ENCODE peak calls at places on chromosome 13, in eight cellular contexts. F is A549, M is heart left ventricle, U is K562, N is spleen, G is ovary, K is IMR-90, Z is body of pancreas. A is an unnamed sample.

GRCh38 chr13:105518086-105518485 is 1017.4 kb downstream of the EFNB2 start:
- DNase-seq in Z (no peak), N (no peak), F (no peak), K (peak), M (no peak), U (no peak), G (no peak), A (no peak)

GRCh38 chr13:35736876-35737275 is 260.4 kb upstream of the MAB21L1 start:
- DNase-seq in U (no peak), G (no peak), F (no peak), K (no peak), N (no peak), Z (no peak), M (no peak), A (no peak)

GRCh38 chr13:95207769-95208366 is 93.4 kb downstream of the ABCC4 start:
- DNase-seq in G (no peak), Z (no peak), M (no peak), F (no peak), N (no peak), K (no peak), U (peak), A (no peak)

GRCh38 chr13:73835138-73835721 is 299.0 kb downstream of the KLF12 start:
- DNase-seq in Z (no peak), K (peak), M (no peak), G (no peak), U (peak), N (no peak), F (peak), A (no peak)

GRCh38 chr13:33483471-33483870 is 197.9 kb upstream of the STARD13 start:
- DNase-seq in F (no peak), Z (no peak), K (peak), M (no peak), N (no peak), G (no peak), U (no peak), A (no peak)

GRCh38 chr13:76043882-76044281 is 407.8 kb downstream of the LMO7 start:
- DNase-seq in F (no peak), G (no peak), M (no peak), N (no peak), U (no peak), K (no peak), Z (no peak), A (no peak)

GRCh38 chr13:20422362-20422761 is 103.3 kb downstream of the CRYL1 start:
- DNase-seq in Z (no peak), U (no peak), N (no peak), G (no peak), K (no peak), M (no peak), F (no peak), A (no peak)

GRCh38 chr13:34654682-34655081 is 287.4 kb upstream of the NBEA start:
- DNase-seq in K (no peak), Z (no peak), U (no peak), F (no peak), G (no peak), M (no peak), N (no peak), A (no peak)

GRCh38 chr13:43785681-43786471 is 896 bp downstream of the ENOX1 start:
- DNase-seq in F (peak), U (no peak), K (peak), M (peak), N (peak), G (peak), Z (peak), A (peak)

GRCh38 chr13:28750187-28751045 is 31.6 kb upstream of the SLC46A3 start:
- DNase-seq in M (no peak), F (peak), G (no peak), N (no peak), Z (no peak), U (no peak), K (no peak), A (no peak)

GRCh38 chr13:24802074-24802473 is 38.1 kb downstream of the RNF17 start:
- DNase-seq in Z (no peak), N (no peak), G (no peak), U (no peak), F (peak), M (no peak), K (no peak), A (no peak)

GRCh38 chr13:79917628-79918027 is 423.3 kb downstream of the SPRY2 start:
- DNase-seq in N (no peak), Z (no peak), G (no peak), F (no peak), U (no peak), M (no peak), K (no peak), A (no peak)

GRCh38 chr13:98273824-98274786 is 97.0 kb upstream of the RNF113B start:
- DNase-seq in Z (no peak), K (peak), F (no peak), N (no peak), U (no peak), G (no peak), M (no peak), A (no peak)

GRCh38 chr13:84649853-84650252 is 767.6 kb upstream of the SLITRK1 start:
- DNase-seq in Z (no peak), K (peak), M (no peak), F (no peak), G (no peak), N (no peak), U (no peak), A (no peak)

GRCh38 chr13:102680842-102681725 is 13.8 kb downstream of the METTL21C start:
- DNase-seq in F (no peak), N (no peak), K (peak), U (no peak), M (no peak), G (no peak), Z (no peak), A (no peak)

GRCh38 chr13:92807343-92807742 is 419.3 kb upstream of the GPC6 start:
- DNase-seq in N (no peak), F (no peak), Z (no peak), K (peak), U (no peak), G (no peak), M (no peak), A (no peak)

GRCh38 chr13:30576528-30576927 is 41.2 kb upstream of the USPL1 start:
- DNase-seq in G (no peak), N (no peak), M (peak), F (no peak), Z (peak), U (peak), K (peak), A (peak)

GRCh38 chr13:37138169-37138568 is 32.7 kb upstream of the CSNK1A1L start:
- DNase-seq in Z (no peak), M (no peak), G (no peak), U (peak), N (no peak), K (no peak), F (peak), A (no peak)

GRCh38 chr13:109256866-109257760 is 529.3 kb downstream of the IRS2 start:
- DNase-seq in N (no peak), M (no peak), K (peak), F (peak), G (no peak), U (no peak), Z (peak), A (peak)

GRCh38 chr13:25678398-25678797 is 306.6 kb downstream of the ATP8A2 start:
- DNase-seq in G (no peak), Z (peak), K (no peak), U (no peak), N (no peak), M (no peak), F (no peak), A (no peak)

GRCh38 chr13:110680852-110681251 is 25.1 kb downstream of the CARS2 start:
- DNase-seq in G (no peak), Z (no peak), U (peak), N (peak), K (no peak), M (no peak), F (peak), A (peak)

GRCh38 chr13:51523082-51523518 is 61.2 kb upstream of the WDFY2 start:
- DNase-seq in Z (peak), G (no peak), M (no peak), K (peak), F (peak), U (no peak), N (no peak), A (peak)

GRCh38 chr13:51793570-51794273 is 10.2 kb downstream of the DHRS12 start:
- DNase-seq in G (no peak), N (no peak), Z (peak), K (peak), F (peak), U (peak), M (no peak), A (peak)

GRCh38 chr13:25171517-25172302 is at the start of gene AMER2:
- DNase-seq in M (no peak), Z (peak), F (no peak), K (no peak), U (no peak), G (no peak), N (no peak), A (peak)

GRCh38 chr13:26186141-26186870 is 35.8 kb downstream of the RNF6 start:
- DNase-seq in K (peak), M (peak), U (peak), F (peak), N (peak), G (peak), Z (peak), A (peak)

GRCh38 chr13:46382224-46382623 is 4.8 kb downstream of the RUBCNL start:
- DNase-seq in F (no peak), M (no peak), G (no peak), Z (no peak), K (no peak), N (no peak), U (no peak), A (no peak)

GRCh38 chr13:59088716-59089115 is 1075.0 kb downstream of the DIAPH3 start:
- DNase-seq in U (no peak), M (no peak), F (no peak), G (no peak), K (peak), Z (no peak), N (no peak), A (no peak)

GRCh38 chr13:111202745-111203144 is 87.6 kb downstream of the ARHGEF7 start:
- DNase-seq in N (no peak), Z (no peak), K (peak), M (peak), F (peak), U (peak), G (no peak), A (peak)

GRCh38 chr13:46908511-46908910 is 11.7 kb upstream of the HTR2A start:
- DNase-seq in N (no peak), K (peak), F (no peak), U (no peak), Z (no peak), M (no peak), G (no peak), A (no peak)

DNA sequence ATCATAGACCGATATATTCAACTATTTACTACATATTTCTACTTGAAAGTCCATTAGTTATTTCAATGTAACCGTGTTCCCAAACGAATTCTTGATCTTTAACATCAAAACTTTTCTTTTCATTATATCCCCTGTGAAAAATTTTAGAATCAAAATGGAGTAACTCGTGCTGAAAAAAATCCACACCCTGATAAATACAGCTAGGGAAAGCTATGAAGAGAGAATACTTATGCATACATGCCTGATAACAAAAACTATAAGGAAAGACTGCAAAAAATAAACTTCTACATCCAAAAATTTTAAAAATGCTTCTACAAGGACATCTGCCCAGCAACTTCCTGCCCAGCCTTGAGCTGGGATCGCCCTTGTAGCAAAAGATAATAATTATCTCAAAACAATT is 2458.3 kb upstream of the PCDH20 start:
- DNase-seq in F (no peak), Z (no peak), U (no peak), N (no peak), G (no peak), K (no peak), M (no peak), A (no peak)
- TF ChIP-seq CTCF in F (no peak), Z (no peak), U (no peak), N (no peak), G (no peak), K (no peak), M (no peak), A (no peak)

GRCh38 chr13:50277127-50277526 is 261.9 kb downstream of the KCNRG start:
- DNase-seq in M (no peak), K (no peak), F (no peak), Z (no peak), U (peak), N (no peak), G (no peak), A (no peak)
- H3K4me3 ChIP-seq in M (no peak), K (no peak), F (no peak), Z (no peak), U (no peak), N (no peak), G (no peak), A (no peak)

DNA sequence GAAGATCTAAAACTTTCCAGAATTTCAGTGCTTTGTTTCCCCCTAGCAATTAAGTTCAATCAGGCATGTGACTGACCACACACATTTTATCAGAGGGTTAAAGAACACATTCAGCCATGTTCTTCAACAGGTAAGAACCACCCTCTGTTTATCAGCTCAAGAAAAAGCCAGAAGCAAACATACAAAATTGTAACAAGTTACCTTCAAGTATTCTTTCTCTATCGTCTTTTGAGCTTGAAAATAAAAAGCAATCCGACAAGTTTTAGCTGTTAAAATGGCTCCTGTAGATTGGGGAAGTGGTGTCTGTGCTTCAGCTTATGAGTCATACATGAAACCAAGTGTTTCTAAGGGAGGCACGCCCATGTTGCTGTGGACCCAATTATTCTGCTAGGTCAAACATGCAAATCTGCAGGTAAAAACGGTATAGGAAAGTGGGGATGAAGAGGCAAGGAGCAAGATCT is at the start of gene ELF1:
- DNase-seq in Z (peak), U (peak), N (peak), F (peak), M (no peak), K (peak), G (peak), A (no peak)
- TF ChIP-seq POLR2A in Z (peak), U (peak), N (no peak), F (no peak), M (no peak), K (no peak), G (no peak), A (no peak)

DNA sequence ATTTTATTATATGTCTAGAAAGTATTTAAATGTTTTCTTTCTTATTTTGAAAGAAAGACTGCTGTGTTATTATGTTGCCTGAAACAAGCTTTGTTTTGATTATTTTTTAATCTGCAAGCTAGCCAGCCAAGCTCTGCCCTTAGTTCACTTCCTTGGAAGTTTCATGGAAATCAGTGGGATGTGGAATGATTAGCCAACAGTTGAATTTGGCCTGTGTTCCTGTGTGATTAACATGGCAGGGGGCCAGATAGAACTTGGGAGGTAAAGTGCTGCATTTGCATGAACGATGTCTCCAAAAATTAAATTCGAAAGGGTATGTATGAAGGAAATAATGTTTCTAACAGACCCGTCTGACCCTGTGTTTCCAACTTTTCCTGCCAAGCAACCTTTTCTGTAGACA is 32.2 kb downstream of the UFM1 start:
- DNase-seq in K (no peak), G (peak), N (no peak), Z (peak), U (no peak), M (no peak), F (no peak), A (no peak)
- TF ChIP-seq CTCF in K (no peak), G (no peak), N (no peak), Z (no peak), U (no peak), M (no peak), F (no peak), A (no peak)

GRCh38 chr13:49100637-49101570 is 119.2 kb upstream of the MLNR start:
- DNase-seq in Z (no peak), U (no peak), N (no peak), G (no peak), M (no peak), F (no peak), K (no peak), A (no peak)
- H3K4me3 ChIP-seq in Z (no peak), U (no peak), N (no peak), G (no peak), M (no peak), F (no peak), K (no peak), A (no peak)

GRCh38 chr13:97141564-97142005 is 80.5 kb upstream of the MBNL2 start:
- DNase-seq in K (peak), G (peak), M (peak), N (no peak), U (peak), Z (peak), F (peak), A (peak)
- TF ChIP-seq POLR2A in K (no peak), G (no peak), M (no peak), N (no peak), U (no peak), Z (no peak), F (no peak), A (peak)

DNA sequence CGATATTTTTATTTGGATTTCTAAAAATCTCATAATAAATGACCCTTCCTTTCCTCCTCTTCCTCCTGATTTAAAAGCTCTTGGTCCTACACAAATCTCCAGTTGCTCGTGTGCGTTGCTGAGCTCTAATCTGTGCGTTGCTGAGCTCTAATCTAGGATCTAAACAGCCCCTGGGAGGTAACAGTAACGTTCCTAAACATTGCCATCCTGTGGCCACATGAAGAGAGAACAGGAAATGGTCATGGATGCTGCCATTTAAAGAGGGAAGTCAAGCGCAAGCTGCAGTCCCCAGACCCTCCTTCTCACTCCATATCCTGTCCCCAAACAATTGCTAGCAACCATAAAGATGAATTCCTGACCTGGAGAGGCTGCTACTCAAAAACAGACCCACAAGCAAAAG is 170.8 kb downstream of the NUFIP1 start:
- DNase-seq in Z (no peak), U (peak), G (no peak), F (peak), M (no peak), K (peak), N (no peak), A (no peak)
- TF ChIP-seq CTCF in Z (peak), U (peak), G (no peak), F (no peak), M (no peak), K (peak), N (no peak), A (no peak)

DNA sequence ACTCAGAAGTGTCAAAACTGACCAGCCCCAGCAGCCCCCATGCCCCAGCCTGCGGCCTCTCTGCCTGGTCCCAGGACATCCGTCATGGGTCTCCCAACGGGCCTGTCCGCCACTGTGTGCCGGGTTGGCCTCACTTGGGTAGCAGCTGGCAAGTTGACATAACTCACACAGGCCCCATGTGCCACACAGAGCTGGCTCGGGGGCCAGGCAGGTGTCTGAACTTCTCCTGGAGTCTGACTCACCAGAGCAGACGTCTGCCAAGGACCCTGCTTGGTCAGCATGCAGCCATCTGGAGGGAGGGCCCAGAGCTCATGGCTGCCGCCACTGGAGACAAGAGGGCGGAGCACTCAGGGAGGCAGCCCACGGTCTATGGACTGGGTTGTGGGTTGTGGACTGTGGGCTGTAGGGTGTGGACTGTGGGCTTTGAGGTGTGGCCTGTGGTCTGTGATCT is 32.0 kb upstream of the TMEM255B start:
- DNase-seq in Z (peak), N (peak), F (no peak), K (peak), U (no peak), M (no peak), G (no peak), A (peak)
- H3K4me3 ChIP-seq in Z (no peak), N (no peak), F (no peak), K (no peak), U (no peak), M (no peak), G (no peak), A (no peak)

GRCh38 chr13:21458816-21459701 is at the start of gene ZDHHC20:
- DNase-seq in G (peak), K (peak), U (peak), Z (peak), F (peak), M (peak), N (peak), A (peak)
- TF ChIP-seq POLR2A in G (peak), K (peak), U (peak), Z (peak), F (peak), M (peak), N (no peak), A (peak)

DNA sequence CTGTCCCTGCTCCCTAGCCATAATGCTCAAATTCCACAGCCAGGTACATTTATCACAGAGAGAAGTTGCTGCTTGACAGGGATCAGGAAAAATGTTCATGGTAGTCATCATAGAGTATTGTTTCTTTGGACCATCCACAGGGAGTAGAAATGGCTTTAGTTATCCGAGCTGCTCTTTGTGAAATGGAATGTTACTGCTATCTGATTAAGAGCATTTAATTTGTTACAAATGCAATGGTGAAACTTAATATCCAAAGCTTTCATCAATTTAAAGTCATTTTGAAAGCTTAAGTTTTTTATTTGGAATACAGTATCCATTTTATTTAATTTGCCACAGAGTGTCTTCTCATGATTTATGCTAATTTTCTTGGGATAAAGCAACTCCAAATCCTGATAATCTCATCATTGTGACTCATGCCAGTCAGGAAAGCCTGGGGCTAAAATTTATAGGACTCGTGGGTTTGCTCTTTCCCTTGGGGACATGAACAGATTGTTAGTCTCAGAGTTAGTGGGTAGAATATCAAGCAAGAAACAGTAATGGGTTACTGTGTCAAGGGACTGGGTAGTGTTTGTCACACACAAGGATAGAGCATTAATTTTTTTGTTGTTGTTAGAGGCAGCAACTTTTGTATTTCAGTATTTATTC is 59.8 kb downstream of the SCEL start:
- DNase-seq in F (no peak), M (no peak), N (no peak), G (no peak), Z (no peak), K (no peak), U (no peak), A (no peak)
- TF ChIP-seq CTCF in F (no peak), M (no peak), N (no peak), G (no peak), Z (no peak), K (no peak), U (no peak), A (no peak)